ENCODE peak calls at places on chromosomes 6 and 20, in eight cellular contexts. X is pons; P is iris pigment epithelial cell; H is activated CD4-positive, alpha-beta memory T cell treated with anti-CD3 and anti-CD28 coated beads, Interleukin-2, amount 10 ng/mL, durations not matched to agents 7 days and 5 days; Y is activated CD8-positive, alpha-beta memory T cell treated with anti-CD3 and anti-CD28 coated beads, Interleukin-2, amount 50 U/mL, for 48 hours; F is ureter; E is chondrocyte; R is cardiac fibroblast. M is an unnamed sample.

GRCh38 chr20:17889226-17889625 is 79.4 kb downstream of the SNX5 start:
- DNase-seq in X (no peak), P (no peak), H (no peak), Y (no peak), F (no peak), E (no peak), R (peak; percentile 64), M (no peak)

GRCh38 chr6:104700371-104701185 is 159.1 kb downstream of the HACE1 start:
- DNase-seq in X (no peak), P (no peak), H (no peak), Y (no peak), F (no peak), E (no peak), R (no peak), M (no peak)

GRCh38 chr6:110378552-110378951 is 20.4 kb upstream of the METTL24 start:
- DNase-seq in X (no peak), P (no peak), H (no peak), Y (no peak), F (no peak), E (no peak), R (no peak), M (no peak)

GRCh38 chr6:24149836-24150235 is 23.8 kb downstream of the NRSN1 start:
- DNase-seq in X (no peak), P (no peak), H (no peak), Y (no peak), F (no peak), E (no peak), R (no peak), M (peak; percentile 4)

GRCh38 chr6:153104220-153104619 is 26.9 kb downstream of the RGS17 start:
- DNase-seq in X (no peak), P (peak; percentile 45), H (no peak), Y (no peak), F (no peak), E (no peak), R (peak; percentile 32), M (no peak)

GRCh38 chr6:44003345-44004061 is 123.7 kb downstream of the MRPL14 start:
- DNase-seq in X (no peak), P (no peak), H (no peak), Y (no peak), F (no peak), E (peak; percentile 75), R (no peak), M (no peak)

GRCh38 chr20:24917797-24918578 is 31.1 kb upstream of the CST7 start:
- DNase-seq in X (peak; percentile 73), P (peak; percentile 58), H (peak; percentile 57), Y (peak; percentile 83), F (peak; percentile 75), E (no peak), R (peak; percentile 71), M (peak; percentile 29)

GRCh38 chr20:703426-703825 is 27.8 kb upstream of the SCRT2 start:
- DNase-seq in X (no peak), P (no peak), H (no peak), Y (no peak), F (no peak), E (no peak), R (no peak), M (no peak)

GRCh38 chr6:33187809-33188208 is 4.5 kb downstream of the COL11A2 start:
- DNase-seq in X (no peak), P (no peak), H (no peak), Y (no peak), F (no peak), E (no peak), R (no peak), M (no peak)

M was measured in bronchial epithelial cell.